ENCODE peak calls at places on chromosomes 16 and 17, in seven cellular contexts. P, O, D, R, F, U and G are unnamed samples.

GRCh38 chr17:10114931-10115535 is 83.4 kb downstream of the GAS7 start:
- DNase-seq in O (peak; percentile 19), R (peak; percentile 95), U (peak; percentile 43), F (no peak), P (no peak), D (peak; percentile 94), G (peak; percentile 88)

GRCh38 chr16:84205976-84206691 is 15.2 kb downstream of the ADAD2 start:
- DNase-seq in F (no peak), P (no peak), R (no peak), U (no peak), D (no peak), O (no peak), G (no peak)

GRCh38 chr17:80060629-80061028 is 24.2 kb downstream of the CCDC40 start:
- DNase-seq in P (no peak), F (no peak), O (no peak), D (no peak), U (no peak), R (no peak), G (no peak)

GRCh38 chr16:19135896-19136438 is 22.2 kb downstream of the ITPRIPL2 start:
- DNase-seq in U (no peak), R (no peak), P (peak; percentile 50), F (no peak), O (no peak), D (peak; percentile 83), G (no peak)

GRCh38 chr16:1019234-1019933 is 37.8 kb downstream of the SOX8 start:
- DNase-seq in U (no peak), R (peak; percentile 92), D (peak; percentile 80), F (no peak), O (peak; percentile 8), P (peak; percentile 17), G (no peak)

GRCh38 chr16:79036541-79036940 is 564.0 kb downstream of the MAF start:
- DNase-seq in D (no peak), F (no peak), U (no peak), R (no peak), P (no peak), O (no peak), G (no peak)

GRCh38 chr17:80257716-80258213 is 2.9 kb upstream of the RNF213 start:
- DNase-seq in D (no peak), R (no peak), F (no peak), U (no peak), O (no peak), P (no peak), G (no peak)

GRCh38 chr17:31492880-31493655 is 101.6 kb downstream of the RAB11FIP4 start:
- DNase-seq in D (no peak), P (no peak), O (no peak), U (peak; percentile 44), R (no peak), F (no peak), G (no peak)

GRCh38 chr16:26317885-26318284 is 626.1 kb downstream of the HS3ST4 start:
- DNase-seq in R (no peak), F (no peak), O (no peak), D (no peak), U (no peak), P (no peak), G (no peak)

GRCh38 chr16:10242916-10243315 is 60.7 kb upstream of the GRIN2A start:
- DNase-seq in U (no peak), D (no peak), O (no peak), F (no peak), R (no peak), P (no peak), G (no peak)

GRCh38 chr17:54180919-54181318 is 358.2 kb downstream of the KIF2B start:
- DNase-seq in U (no peak), D (no peak), R (no peak), F (no peak), O (no peak), P (no peak), G (no peak)

GRCh38 chr17:81551458-81552243 is 502 bp downstream of the FAAP100 start:
- DNase-seq in P (peak; percentile 30), O (no peak), F (no peak), U (no peak), D (no peak), R (peak; percentile 58), G (no peak)

GRCh38 chr16:74776926-74777325 is 2.3 kb upstream of the FA2H start:
- DNase-seq in R (no peak), U (no peak), P (no peak), F (no peak), O (no peak), D (no peak), G (no peak)

GRCh38 chr17:82370471-82371332 is 863 bp upstream of the UTS2R start:
- DNase-seq in F (no peak), D (no peak), R (peak; percentile 45), U (no peak), O (no peak), P (no peak), G (no peak)

GRCh38 chr16:21628772-21629171 is 23.6 kb downstream of the IGSF6 start:
- DNase-seq in U (no peak), F (no peak), R (no peak), P (peak; percentile 84), D (no peak), O (no peak), G (no peak)

GRCh38 chr17:82767041-82767754 is 15.3 kb downstream of the TBCD start:
- DNase-seq in R (peak; percentile 68), U (peak; percentile 26), O (no peak), P (peak; percentile 33), F (no peak), D (peak; percentile 34), G (no peak)

GRCh38 chr17:46118969-46119368 is 74.3 kb downstream of the KANSL1 start:
- DNase-seq in O (no peak), R (no peak), U (no peak), F (no peak), P (no peak), D (no peak), G (no peak)

GRCh38 chr17:57342141-57342540 is 85.8 kb downstream of the MSI2 start:
- DNase-seq in O (no peak), R (no peak), U (no peak), D (no peak), P (no peak), F (no peak), G (no peak)

GRCh38 chr16:84340305-84341040 is 27.9 kb upstream of the ATP2C2 start:
- DNase-seq in D (no peak), F (no peak), P (no peak), O (no peak), U (no peak), R (no peak), G (no peak)

GRCh38 chr16:27847030-27847550 is 216.4 kb downstream of the GSG1L start:
- DNase-seq in O (no peak), P (no peak), U (no peak), D (peak; percentile 61), R (no peak), F (no peak), G (no peak)

GRCh38 chr17:75317671-75318070 is 28.4 kb upstream of the SLC25A19 start:
- DNase-seq in P (no peak), R (no peak), U (no peak), D (no peak), F (no peak), O (no peak), G (no peak)

GRCh38 chr17:66580178-66580577 is 254.7 kb upstream of the CACNG5 start:
- DNase-seq in F (no peak), D (no peak), P (peak; percentile 75), U (no peak), O (no peak), R (peak; percentile 15), G (no peak)

GRCh38 chr16:9827062-9827752 is 355.0 kb downstream of the GRIN2A start:
- DNase-seq in U (no peak), R (no peak), D (no peak), O (no peak), P (no peak), F (no peak), G (no peak)

GRCh38 chr17:70661342-70662222 is 492.2 kb downstream of the KCNJ2 start:
- DNase-seq in P (no peak), U (no peak), F (no peak), R (no peak), D (peak; percentile 58), O (no peak), G (no peak)

GRCh38 chr17:2419526-2419925 is 18.7 kb upstream of the MNT start:
- DNase-seq in P (no peak), R (no peak), F (no peak), D (no peak), O (no peak), U (no peak), G (no peak)

GRCh38 chr16:55297910-55298175 is 26.2 kb upstream of the IRX6 start:
- DNase-seq in P (no peak), U (no peak), D (peak; percentile 82), O (no peak), R (peak; percentile 40), F (no peak), G (no peak)

GRCh38 chr17:67469208-67469980 is 92.3 kb downstream of the PITPNC1 start:
- DNase-seq in F (no peak), D (no peak), P (no peak), U (no peak), R (no peak), O (no peak), G (no peak)

GRCh38 chr17:75404739-75405364 is 626 bp downstream of the GRB2 start:
- DNase-seq in O (no peak), U (peak; percentile 43), F (no peak), R (peak; percentile 40), D (peak; percentile 53), P (peak; percentile 20), G (peak; percentile 29)

GRCh38 chr17:49745175-49746139 is 18.5 kb downstream of the FAM117A start:
- DNase-seq in U (no peak), F (no peak), P (no peak), D (no peak), R (no peak), O (no peak), G (no peak)

GRCh38 chr16:20903116-20903888 is 2.7 kb downstream of the LYRM1 start:
- DNase-seq in U (no peak), D (no peak), O (no peak), R (no peak), F (no peak), P (no peak), G (no peak)

GRCh38 chr16:66373667-66374066 is 7.2 kb downstream of the CDH5 start:
- DNase-seq in U (no peak), R (no peak), F (no peak), O (no peak), P (no peak), D (no peak), G (no peak)

GRCh38 chr16:64615647-64616280 is 506.1 kb downstream of the CDH11 start:
- DNase-seq in P (no peak), U (no peak), F (no peak), O (no peak), R (peak; percentile 11), D (peak; percentile 5), G (no peak)